ENCODE peak calls at places on chromosomes 2 and 18, in four cellular contexts. V is Right ventricle myocardium superior; P is stimulated activated CD4-positive, alpha-beta T cell treated with anti-CD3 and anti-CD28 coated beads, Interleukin-2, amount 100 ng/mL, for 24 hours; K is tibial artery. B is an unnamed sample.

GRCh38 chr2:218168635-218169462 is 2.1 kb upstream of the CXCR1 start:
- DNase-seq in V (peak; percentile 50), P (peak; percentile 78), K (peak; percentile 38), B (peak; percentile 29)

GRCh38 chr2:144937899-144938298 is 418.0 kb upstream of the ZEB2 start:
- DNase-seq in V (no peak), P (no peak), K (peak; percentile 47), B (no peak)

GRCh38 chr18:77058186-77058847 is 74.3 kb downstream of the MBP start:
- DNase-seq in V (peak; percentile 84), P (no peak), K (peak; percentile 69), B (peak; percentile 81)

GRCh38 chr2:144213797-144214196 is 306.1 kb downstream of the ZEB2 start:
- DNase-seq in V (no peak), P (no peak), K (no peak), B (no peak)

GRCh38 chr2:653645-654425 is 23.4 kb downstream of the TMEM18 start:
- DNase-seq in V (no peak), P (peak; percentile 9), K (no peak), B (no peak)

GRCh38 chr2:131004446-131005209 is 88.6 kb downstream of the FAM168B start:
- DNase-seq in V (no peak), P (no peak), K (no peak), B (no peak)

GRCh38 chr2:128236491-128237035 is 82.1 kb downstream of the HS6ST1 start:
- DNase-seq in V (no peak), P (no peak), K (no peak), B (no peak)

GRCh38 chr2:101524811-101525430 is 50.0 kb upstream of the RFX8 start:
- DNase-seq in V (peak; percentile 63), P (no peak), K (no peak), B (no peak)

GRCh38 chr2:171412571-171412970 is 21.2 kb downstream of the METTL8 start:
- DNase-seq in V (no peak), P (no peak), K (no peak), B (no peak)

GRCh38 chr2:102103992-102104871 is 38.3 kb upstream of the IL1R1 start:
- DNase-seq in V (peak; percentile 80), P (peak; percentile 76), K (peak; percentile 87), B (peak; percentile 62)

GRCh38 chr2:96329416-96329815 is 4.3 kb downstream of the ITPRIPL1 start:
- DNase-seq in V (no peak), P (no peak), K (no peak), B (no peak)

GRCh38 chr18:55173291-55173690 is 214.0 kb upstream of the CCDC68 start:
- DNase-seq in V (no peak), P (no peak), K (no peak), B (no peak)

GRCh38 chr2:106575955-106576354 is 88.8 kb downstream of the CD8B2 start:
- DNase-seq in V (peak; percentile 51), P (no peak), K (no peak), B (peak; percentile 41)

GRCh38 chr18:24014986-24015896 is 687 bp downstream of the TTC39C start:
- DNase-seq in V (peak; percentile 75), P (peak; percentile 58), K (peak; percentile 46), B (peak; percentile 37)

GRCh38 chr2:102141011-102141914 is 1.3 kb upstream of the IL1R1 start:
- DNase-seq in V (no peak), P (no peak), K (no peak), B (no peak)

GRCh38 chr18:49976810-49977209 is 163.5 kb upstream of the ACAA2 start:
- DNase-seq in V (no peak), P (no peak), K (no peak), B (no peak)

GRCh38 chr2:85933753-85934594 is 45.2 kb upstream of the ST3GAL5 start:
- DNase-seq in V (no peak), P (no peak), K (no peak), B (no peak)

GRCh38 chr18:79485788-79486355 is 90.1 kb downstream of the NFATC1 start:
- DNase-seq in V (peak; percentile 29), P (no peak), K (no peak), B (peak; percentile 22)

GRCh38 chr2:119180891-119181290 is 22.3 kb upstream of the C1QL2 start:
- DNase-seq in V (no peak), P (no peak), K (no peak), B (no peak)

GRCh38 chr18:7982216-7982615 is 415.1 kb downstream of the PTPRM start:
- DNase-seq in V (no peak), P (no peak), K (no peak), B (no peak)

GRCh38 chr2:176612736-176613135 is 343.5 kb downstream of the MTX2 start:
- DNase-seq in V (no peak), P (no peak), K (no peak), B (no peak)

GRCh38 chr2:36708119-36708741 is 11.7 kb downstream of the VIT start:
- DNase-seq in V (no peak), P (no peak), K (peak; percentile 28), B (no peak)

GRCh38 chr2:127220102-127220806 is at the start of gene CYP27C1:
- DNase-seq in V (no peak), P (no peak), K (no peak), B (no peak)

GRCh38 chr2:224466315-224466714 is 64.4 kb upstream of the FAM124B start:
- DNase-seq in V (no peak), P (no peak), K (no peak), B (no peak)

GRCh38 chr2:25698752-25699151 is 25.4 kb upstream of the DTNB start:
- DNase-seq in V (no peak), P (no peak), K (no peak), B (no peak)

GRCh38 chr18:54260376-54261072 is 8.8 kb upstream of the POLI start:
- DNase-seq in V (no peak), P (no peak), K (no peak), B (no peak)

GRCh38 chr2:11692966-11693521 is 23.0 kb upstream of the NTSR2 start:
- DNase-seq in V (peak; percentile 44), P (peak; percentile 72), K (peak; percentile 63), B (no peak)

GRCh38 chr2:174775586-174775985 is 11.3 kb upstream of the CHRNA1 start:
- DNase-seq in V (no peak), P (no peak), K (no peak), B (no peak)

GRCh38 chr2:26911911-26912861 is 58.3 kb upstream of the MAPRE3 start:
- DNase-seq in V (no peak), P (no peak), K (no peak), B (no peak)

GRCh38 chr2:53724511-53724910 is 43.1 kb upstream of the CHAC2 start:
- DNase-seq in V (no peak), P (no peak), K (no peak), B (no peak)

GRCh38 chr2:86378469-86378868 is 41.0 kb upstream of the REEP1 start:
- DNase-seq in V (no peak), P (no peak), K (no peak), B (no peak)

GRCh38 chr2:96100893-96101304 is 15.5 kb downstream of the ADRA2B start:
- DNase-seq in V (no peak), P (peak; percentile 12), K (no peak), B (no peak)

GRCh38 chr18:21243041-21243431 is 1.0 kb downstream of the GREB1L start:
- DNase-seq in V (no peak), P (no peak), K (no peak), B (no peak)

GRCh38 chr18:429030-429429 is 71.5 kb downstream of the COLEC12 start:
- DNase-seq in V (no peak), P (no peak), K (no peak), B (no peak)

GRCh38 chr2:170252414-170252813 is 74.5 kb downstream of the MYO3B start:
- DNase-seq in V (no peak), P (no peak), K (no peak), B (no peak)

GRCh38 chr2:176997074-176997791 is 215.4 kb upstream of the HNRNPA3 start:
- DNase-seq in V (no peak), P (peak; percentile 17), K (no peak), B (no peak)

GRCh38 chr2:120223034-120223912 is at the start of gene TMEM185B:
- DNase-seq in V (peak; percentile 94), P (peak; percentile 92), K (peak; percentile 86), B (peak; percentile 91)